ENCODE peak calls at places on chromosomes 16 and 17, in ten cellular contexts. One of them, this sample, is unnamed.

GRCh38 chr17:55830699-55831098 is 79.8 kb downstream of the PCTP start:
- DNase-seq in cardiac fibroblast: no peak
- DNase-seq in ascending aorta: no peak
- DNase-seq in psoas muscle: no peak
- DNase-seq in heart right ventricle: no peak
- DNase-seq in fibroblast of villous mesenchyme: no peak
- DNase-seq in adrenal gland: no peak
- DNase-seq in pancreas: no peak
- DNase-seq in vagina: no peak
- DNase-seq in CD8-positive, alpha-beta T cell: no peak
- DNase-seq in this sample: no peak

GRCh38 chr17:53979991-53980390 is 157.3 kb downstream of the KIF2B start:
- DNase-seq in ascending aorta: no peak
- DNase-seq in CD8-positive, alpha-beta T cell: no peak
- DNase-seq in psoas muscle: no peak
- DNase-seq in adrenal gland: no peak
- DNase-seq in pancreas: no peak
- DNase-seq in vagina: no peak
- DNase-seq in heart right ventricle: no peak
- DNase-seq in fibroblast of villous mesenchyme: no peak
- DNase-seq in cardiac fibroblast: no peak
- DNase-seq in this sample: no peak

GRCh38 chr16:85266857-85267256 is 154.6 kb upstream of the CIBAR2 start:
- DNase-seq in psoas muscle: no peak
- DNase-seq in fibroblast of villous mesenchyme: no peak
- DNase-seq in cardiac fibroblast: no peak
- DNase-seq in adrenal gland: no peak
- DNase-seq in pancreas: no peak
- DNase-seq in CD8-positive, alpha-beta T cell: no peak
- DNase-seq in ascending aorta: no peak
- DNase-seq in vagina: no peak
- DNase-seq in heart right ventricle: no peak
- DNase-seq in this sample: no peak

GRCh38 chr16:11700264-11701029 is 32.2 kb downstream of the SNN start:
- DNase-seq in ascending aorta: no peak
- DNase-seq in psoas muscle: no peak
- DNase-seq in fibroblast of villous mesenchyme: peak
- DNase-seq in CD8-positive, alpha-beta T cell: no peak
- DNase-seq in pancreas: no peak
- DNase-seq in cardiac fibroblast: peak
- DNase-seq in vagina: no peak
- DNase-seq in heart right ventricle: no peak
- DNase-seq in adrenal gland: no peak
- DNase-seq in this sample: peak

GRCh38 chr17:69430488-69430887 is 16.0 kb downstream of the MAP2K6 start:
- DNase-seq in cardiac fibroblast: peak
- DNase-seq in vagina: no peak
- DNase-seq in heart right ventricle: no peak
- DNase-seq in pancreas: no peak
- DNase-seq in ascending aorta: no peak
- DNase-seq in adrenal gland: no peak
- DNase-seq in fibroblast of villous mesenchyme: peak
- DNase-seq in psoas muscle: no peak
- DNase-seq in CD8-positive, alpha-beta T cell: no peak
- DNase-seq in this sample: no peak

GRCh38 chr17:79919164-79919585 is 79.9 kb upstream of the CBX4 start:
- DNase-seq in pancreas: peak
- DNase-seq in adrenal gland: peak
- DNase-seq in ascending aorta: peak
- DNase-seq in cardiac fibroblast: peak
- DNase-seq in fibroblast of villous mesenchyme: no peak
- DNase-seq in psoas muscle: peak
- DNase-seq in heart right ventricle: peak
- DNase-seq in CD8-positive, alpha-beta T cell: no peak
- DNase-seq in vagina: no peak
- DNase-seq in this sample: peak

GRCh38 chr17:3029213-3029913 is 34.0 kb downstream of the OR1D5 start:
- DNase-seq in cardiac fibroblast: no peak
- DNase-seq in adrenal gland: no peak
- DNase-seq in CD8-positive, alpha-beta T cell: no peak
- DNase-seq in ascending aorta: no peak
- DNase-seq in vagina: no peak
- DNase-seq in heart right ventricle: peak
- DNase-seq in psoas muscle: peak
- DNase-seq in fibroblast of villous mesenchyme: no peak
- DNase-seq in pancreas: peak
- DNase-seq in this sample: no peak

GRCh38 chr16:86074651-86075487 is 175.9 kb downstream of the IRF8 start:
- DNase-seq in adrenal gland: no peak
- DNase-seq in fibroblast of villous mesenchyme: peak
- DNase-seq in heart right ventricle: no peak
- DNase-seq in ascending aorta: no peak
- DNase-seq in vagina: no peak
- DNase-seq in pancreas: no peak
- DNase-seq in CD8-positive, alpha-beta T cell: no peak
- DNase-seq in psoas muscle: no peak
- DNase-seq in cardiac fibroblast: peak
- DNase-seq in this sample: no peak

DNA sequence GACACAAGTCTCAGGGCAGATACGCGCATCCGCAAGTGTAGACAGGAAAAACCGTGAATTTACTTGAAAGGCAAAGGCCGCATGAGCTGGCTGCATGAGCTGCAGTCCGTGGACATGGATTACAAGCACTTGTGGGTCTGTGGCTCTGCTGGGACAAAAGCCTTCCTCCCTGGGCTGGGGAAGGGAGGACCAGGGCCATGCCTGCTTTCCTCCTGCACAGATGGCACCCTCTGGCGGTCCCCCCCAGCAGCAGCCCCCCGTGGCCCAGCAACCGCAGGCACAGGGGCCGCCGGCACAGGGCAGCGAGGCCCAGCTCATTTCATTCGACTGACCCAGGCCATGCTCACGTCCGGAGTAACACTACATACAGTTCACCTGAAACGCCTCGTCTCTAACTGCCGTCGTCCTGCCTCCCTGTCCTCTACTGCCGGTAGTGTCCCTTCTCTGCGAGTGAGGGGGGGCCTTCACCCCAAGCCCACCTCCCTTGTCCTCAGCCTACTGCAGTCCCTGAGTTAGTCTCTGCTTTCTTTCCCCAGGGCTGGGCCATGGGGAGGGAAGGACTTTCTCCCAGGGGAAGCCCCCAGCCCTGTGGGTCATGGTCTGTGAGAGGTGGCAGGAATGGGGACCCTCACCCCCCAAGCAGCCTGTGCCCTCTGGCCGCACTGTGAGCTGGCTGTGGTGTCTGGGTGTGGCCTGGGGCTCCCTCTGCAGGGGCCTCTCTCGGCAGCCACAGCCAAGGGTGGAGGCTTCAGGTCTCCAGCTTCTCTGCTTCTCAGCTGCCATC is 1.7 kb upstream of the MRPL12 start:
- DNase-seq in adrenal gland: no peak
- DNase-seq in ascending aorta: no peak
- DNase-seq in CD8-positive, alpha-beta T cell: no peak
- DNase-seq in vagina: no peak
- DNase-seq in fibroblast of villous mesenchyme: no peak
- DNase-seq in cardiac fibroblast: no peak
- DNase-seq in heart right ventricle: no peak
- DNase-seq in pancreas: no peak
- DNase-seq in psoas muscle: no peak
- DNase-seq in this sample: no peak
- TF ChIP-seq CTCF in adrenal gland: no peak
- TF ChIP-seq CTCF in ascending aorta: no peak
- TF ChIP-seq CTCF in CD8-positive, alpha-beta T cell: no peak
- TF ChIP-seq CTCF in vagina: no peak
- TF ChIP-seq CTCF in fibroblast of villous mesenchyme: no peak
- TF ChIP-seq CTCF in cardiac fibroblast: no peak
- TF ChIP-seq CTCF in heart right ventricle: no peak
- TF ChIP-seq CTCF in pancreas: no peak
- TF ChIP-seq CTCF in psoas muscle: no peak
- TF ChIP-seq CTCF in this sample: no peak

GRCh38 chr17:49386373-49386772 is 24.3 kb upstream of the ZNF652 start:
- DNase-seq in adrenal gland: no peak
- DNase-seq in cardiac fibroblast: no peak
- DNase-seq in pancreas: no peak
- DNase-seq in vagina: no peak
- DNase-seq in fibroblast of villous mesenchyme: no peak
- DNase-seq in ascending aorta: no peak
- DNase-seq in heart right ventricle: no peak
- DNase-seq in CD8-positive, alpha-beta T cell: no peak
- DNase-seq in psoas muscle: no peak
- DNase-seq in this sample: no peak

GRCh38 chr17:49387374-49388289 is 25.6 kb upstream of the ZNF652 start:
- DNase-seq in CD8-positive, alpha-beta T cell: no peak
- DNase-seq in heart right ventricle: no peak
- DNase-seq in ascending aorta: no peak
- DNase-seq in cardiac fibroblast: no peak
- DNase-seq in fibroblast of villous mesenchyme: no peak
- DNase-seq in pancreas: no peak
- DNase-seq in psoas muscle: no peak
- DNase-seq in vagina: no peak
- DNase-seq in adrenal gland: no peak
- DNase-seq in this sample: no peak

GRCh38 chr17:49390548-49391324 is 23.9 kb downstream of the PHB1 start:
- DNase-seq in adrenal gland: no peak
- DNase-seq in fibroblast of villous mesenchyme: no peak
- DNase-seq in vagina: no peak
- DNase-seq in cardiac fibroblast: peak
- DNase-seq in heart right ventricle: no peak
- DNase-seq in pancreas: no peak
- DNase-seq in psoas muscle: no peak
- DNase-seq in ascending aorta: no peak
- DNase-seq in CD8-positive, alpha-beta T cell: no peak
- DNase-seq in this sample: no peak

GRCh38 chr17:49388692-49389513 is 25.8 kb downstream of the PHB1 start:
- DNase-seq in CD8-positive, alpha-beta T cell: no peak
- DNase-seq in fibroblast of villous mesenchyme: no peak
- DNase-seq in cardiac fibroblast: no peak
- DNase-seq in vagina: no peak
- DNase-seq in heart right ventricle: no peak
- DNase-seq in ascending aorta: no peak
- DNase-seq in psoas muscle: no peak
- DNase-seq in pancreas: no peak
- DNase-seq in adrenal gland: no peak
- DNase-seq in this sample: no peak

DNA sequence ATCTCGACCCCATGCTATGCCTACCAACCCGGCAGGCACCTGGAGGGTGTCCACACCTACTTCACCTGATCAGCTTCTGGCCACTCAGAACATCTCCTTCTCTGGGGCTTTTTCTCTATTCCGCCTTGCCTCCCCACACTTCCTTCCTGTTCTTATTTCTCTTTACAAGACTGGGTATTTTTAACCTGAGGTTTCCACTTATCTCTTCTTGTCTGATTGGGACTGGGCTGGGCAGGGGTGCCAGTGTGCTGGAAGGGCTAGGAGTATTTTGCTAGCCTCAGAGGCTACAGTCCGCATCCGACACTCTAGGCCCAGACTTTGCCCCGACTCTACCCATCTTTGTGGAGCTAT is 26.2 kb upstream of the ZNF652 start:
- DNase-seq in pancreas: no peak
- DNase-seq in fibroblast of villous mesenchyme: no peak
- DNase-seq in vagina: no peak
- DNase-seq in CD8-positive, alpha-beta T cell: no peak
- DNase-seq in ascending aorta: no peak
- DNase-seq in adrenal gland: no peak
- DNase-seq in psoas muscle: no peak
- DNase-seq in heart right ventricle: no peak
- DNase-seq in cardiac fibroblast: no peak
- DNase-seq in this sample: no peak
- H3K4me3 ChIP-seq in pancreas: no peak
- H3K4me3 ChIP-seq in fibroblast of villous mesenchyme: no peak
- H3K4me3 ChIP-seq in vagina: no peak
- H3K4me3 ChIP-seq in CD8-positive, alpha-beta T cell: peak
- H3K4me3 ChIP-seq in ascending aorta: no peak
- H3K4me3 ChIP-seq in adrenal gland: no peak
- H3K4me3 ChIP-seq in psoas muscle: no peak
- H3K4me3 ChIP-seq in heart right ventricle: no peak
- H3K4me3 ChIP-seq in cardiac fibroblast: no peak
- H3K4me3 ChIP-seq in this sample: no peak

DNA sequence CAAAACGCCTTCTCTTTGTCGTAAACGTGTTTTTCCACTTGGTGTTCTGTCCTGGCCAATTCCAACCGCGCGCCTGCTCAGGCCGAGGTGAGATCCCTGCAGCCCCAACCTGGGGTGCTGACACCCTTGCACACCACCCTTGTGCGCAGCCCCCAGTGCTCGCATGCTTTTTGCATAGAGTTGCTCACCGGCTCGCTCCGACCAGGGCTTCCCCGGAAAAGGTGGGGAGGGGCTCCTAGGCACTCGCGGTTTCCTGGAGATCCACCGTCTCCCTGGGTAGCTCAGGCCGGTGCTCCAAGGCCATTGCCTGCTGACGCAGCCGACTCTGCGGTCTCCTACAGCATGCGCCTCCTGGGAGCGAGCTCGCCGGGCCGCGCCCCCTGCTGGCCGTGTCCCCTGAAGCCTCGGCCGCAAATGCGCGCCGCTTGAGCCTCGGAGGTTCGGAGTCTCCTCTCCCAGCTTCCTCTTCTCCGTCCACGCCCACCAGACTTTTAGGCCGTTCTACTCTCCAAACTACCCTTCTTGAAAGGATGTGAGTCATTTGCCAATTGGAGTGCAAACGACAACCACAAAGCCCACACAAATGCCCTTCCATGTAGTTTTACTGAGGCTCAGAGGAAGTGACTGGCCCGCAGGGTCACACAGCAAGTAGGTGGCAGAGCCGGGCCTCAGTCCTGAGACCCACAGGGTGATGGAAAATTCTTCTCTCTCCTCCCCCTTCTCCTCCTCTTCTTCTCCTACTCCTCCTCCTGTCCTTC is 7.2 kb upstream of the PDP2 start:
- DNase-seq in ascending aorta: peak
- DNase-seq in fibroblast of villous mesenchyme: peak
- DNase-seq in pancreas: peak
- DNase-seq in heart right ventricle: peak
- DNase-seq in psoas muscle: peak
- DNase-seq in CD8-positive, alpha-beta T cell: peak
- DNase-seq in vagina: no peak
- DNase-seq in adrenal gland: peak
- DNase-seq in cardiac fibroblast: peak
- DNase-seq in this sample: peak
- TF ChIP-seq CTCF in ascending aorta: peak
- TF ChIP-seq CTCF in fibroblast of villous mesenchyme: peak
- TF ChIP-seq CTCF in pancreas: peak
- TF ChIP-seq CTCF in heart right ventricle: peak
- TF ChIP-seq CTCF in psoas muscle: peak
- TF ChIP-seq CTCF in CD8-positive, alpha-beta T cell: peak
- TF ChIP-seq CTCF in vagina: peak
- TF ChIP-seq CTCF in adrenal gland: peak
- TF ChIP-seq CTCF in cardiac fibroblast: peak
- TF ChIP-seq CTCF in this sample: peak

DNA sequence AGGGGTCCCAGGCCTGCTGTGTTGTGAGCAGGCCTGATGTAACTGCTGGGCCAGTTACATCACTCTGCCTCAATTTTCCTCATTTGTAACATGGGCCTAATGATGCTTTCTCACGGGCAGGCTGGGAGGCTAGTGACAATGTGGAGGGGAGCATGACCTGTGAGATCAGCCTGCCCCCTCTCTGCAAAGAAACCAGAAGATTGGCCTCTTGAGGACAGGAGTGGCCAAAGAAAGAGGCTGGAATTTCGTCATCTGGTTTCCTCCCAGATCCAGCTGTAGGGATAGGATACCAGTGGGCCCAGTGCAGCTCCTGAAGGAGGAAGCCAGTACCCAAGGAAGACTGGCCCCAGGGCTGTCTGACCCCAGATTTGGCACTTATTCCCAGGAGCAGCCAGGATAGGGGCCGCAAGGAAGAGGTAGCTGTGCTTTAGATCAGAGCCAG is 615 bp upstream of the SREBF1 start:
- DNase-seq in CD8-positive, alpha-beta T cell: no peak
- DNase-seq in fibroblast of villous mesenchyme: peak
- DNase-seq in cardiac fibroblast: peak
- DNase-seq in vagina: peak
- DNase-seq in ascending aorta: no peak
- DNase-seq in pancreas: no peak
- DNase-seq in heart right ventricle: no peak
- DNase-seq in adrenal gland: peak
- DNase-seq in psoas muscle: peak
- DNase-seq in this sample: no peak
- H3K4me3 ChIP-seq in CD8-positive, alpha-beta T cell: peak
- H3K4me3 ChIP-seq in fibroblast of villous mesenchyme: peak
- H3K4me3 ChIP-seq in cardiac fibroblast: no peak
- H3K4me3 ChIP-seq in vagina: peak
- H3K4me3 ChIP-seq in ascending aorta: peak
- H3K4me3 ChIP-seq in pancreas: peak
- H3K4me3 ChIP-seq in heart right ventricle: no peak
- H3K4me3 ChIP-seq in adrenal gland: no peak
- H3K4me3 ChIP-seq in psoas muscle: peak
- H3K4me3 ChIP-seq in this sample: peak

This sample was measured in LNCaP clone FGC.